ENCODE peak calls at places on chromosomes 5 and 9, in eight cellular contexts. W, H, A, F, G, M, K and O are unnamed samples.

GRCh38 chr9:14670718-14671117 is 22.5 kb downstream of the ZDHHC21 start:
- DNase-seq in G (no peak), K (no peak), F (no peak), H (peak), M (peak), W (no peak), A (no peak), O (no peak)

GRCh38 chr9:100739208-100739607 is 161.3 kb downstream of the CAVIN4 start:
- DNase-seq in K (no peak), A (no peak), M (no peak), G (no peak), F (no peak), H (no peak), W (no peak), O (no peak)

GRCh38 chr5:138809391-138809790 is 56.2 kb downstream of the CTNNA1 start:
- DNase-seq in M (no peak), W (no peak), H (peak), F (no peak), A (no peak), G (no peak), K (no peak), O (no peak)

GRCh38 chr5:62333250-62333800 is 27.3 kb downstream of the KIF2A start:
- DNase-seq in F (peak), M (no peak), A (no peak), K (no peak), G (no peak), H (no peak), W (no peak), O (no peak)

GRCh38 chr9:74078647-74079046 is 418.5 kb upstream of the RORB start:
- DNase-seq in G (no peak), K (no peak), F (no peak), W (no peak), M (peak), A (no peak), H (peak), O (no peak)

GRCh38 chr5:2724031-2724581 is 27.4 kb downstream of the IRX2 start:
- DNase-seq in W (no peak), F (no peak), K (no peak), G (no peak), H (no peak), M (no peak), A (no peak), O (no peak)

GRCh38 chr5:124744170-124744911 is 2.1 kb downstream of the ZNF608 start:
- DNase-seq in H (peak), M (peak), W (peak), K (no peak), G (peak), F (peak), A (peak), O (no peak)

GRCh38 chr9:114516913-114517312 is 11.6 kb upstream of the WHRN start:
- DNase-seq in M (peak), A (no peak), F (no peak), G (no peak), H (peak), W (no peak), K (no peak), O (no peak)

GRCh38 chr5:126450388-126450787 is 27.2 kb downstream of the GRAMD2B start:
- DNase-seq in W (no peak), A (no peak), M (no peak), F (no peak), K (no peak), H (peak), G (no peak), O (no peak)

GRCh38 chr5:109852371-109853160 is 162.8 kb downstream of the MAN2A1 start:
- DNase-seq in W (no peak), A (no peak), F (no peak), M (peak), K (no peak), H (peak), G (no peak), O (no peak)

GRCh38 chr5:54624671-54625583 is 107.4 kb downstream of the SNX18 start:
- DNase-seq in A (no peak), W (no peak), G (no peak), M (peak), K (no peak), H (no peak), F (no peak), O (no peak)

GRCh38 chr9:68538200-68538599 is 2.5 kb downstream of the TMEM252 start:
- DNase-seq in G (no peak), K (no peak), H (no peak), F (no peak), W (no peak), A (no peak), M (no peak), O (no peak)

GRCh38 chr9:90099262-90099982 is 494.6 kb downstream of the GADD45G start:
- DNase-seq in M (peak), H (peak), A (no peak), W (no peak), G (no peak), F (no peak), K (peak), O (no peak)

DNA sequence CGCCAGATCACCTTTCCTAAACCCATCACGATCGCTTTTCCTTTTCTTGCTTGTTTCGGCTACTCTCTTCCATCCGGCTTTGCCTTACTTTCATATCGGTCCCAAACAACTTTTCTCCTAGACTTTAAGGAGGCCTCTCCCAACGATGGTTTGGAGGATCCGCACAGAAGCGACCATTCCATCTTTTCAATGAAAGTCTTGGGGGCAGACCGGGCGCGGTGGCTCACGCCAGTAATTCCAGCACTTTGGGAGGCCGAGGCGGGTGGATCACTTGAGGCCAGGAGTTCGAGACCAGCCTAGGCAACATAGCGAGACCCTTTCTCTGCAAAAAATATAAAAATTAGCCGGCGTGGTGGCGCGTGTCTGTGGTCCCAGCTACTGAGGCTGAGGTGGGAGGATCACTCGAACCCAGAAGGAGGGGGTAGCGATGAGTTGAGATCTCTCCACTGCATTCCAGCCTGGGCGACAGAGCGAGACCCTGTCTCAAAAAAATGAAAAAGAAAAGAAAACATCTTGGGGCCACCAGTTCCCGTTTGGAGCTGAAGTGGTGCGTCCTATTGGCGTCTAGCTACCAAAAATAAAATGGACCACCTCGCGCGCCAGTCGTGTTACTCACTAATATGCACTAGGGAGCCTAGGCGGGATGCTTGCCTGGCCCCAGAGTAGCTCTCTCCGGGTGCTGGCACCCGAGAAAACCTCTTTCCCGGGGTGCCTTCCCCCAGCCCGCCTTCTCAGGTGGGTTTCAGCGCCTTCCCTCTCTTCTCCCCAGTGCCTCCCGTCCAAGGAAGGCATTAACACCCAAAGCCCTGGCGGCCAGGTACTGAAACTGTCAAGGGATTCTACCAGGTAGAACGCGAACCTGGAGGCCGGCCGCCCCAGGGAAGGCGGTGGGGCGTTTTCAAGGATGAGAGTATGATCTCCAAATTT is 800 bp upstream of the AP3B1 start:
- DNase-seq in G (peak), M (no peak), A (peak), W (peak), K (peak), H (peak), F (peak), O (no peak)
- TF ChIP-seq CTCF in G (peak), M (peak), A (peak), W (peak), K (peak), H (peak), F (peak), O (peak)

GRCh38 chr5:16776611-16777251 is 159.4 kb downstream of the MYO10 start:
- DNase-seq in G (no peak), K (peak), F (no peak), M (peak), A (no peak), H (no peak), W (peak), O (no peak)
- TF ChIP-seq CTCF in G (no peak), K (peak), F (no peak), M (peak), A (peak), H (peak), W (peak), O (peak)

GRCh38 chr5:169121631-169122420 is 179.1 kb downstream of the SLIT3 start:
- DNase-seq in W (no peak), K (no peak), F (no peak), A (no peak), H (peak), G (no peak), M (peak), O (no peak)

GRCh38 chr5:169115725-169116124 is 185.2 kb downstream of the SLIT3 start:
- DNase-seq in W (peak), M (no peak), H (no peak), F (no peak), G (no peak), A (no peak), K (no peak), O (no peak)

GRCh38 chr5:169119287-169120048 is 181.5 kb downstream of the SLIT3 start:
- DNase-seq in K (no peak), M (no peak), H (no peak), F (no peak), A (no peak), G (no peak), W (no peak), O (no peak)

GRCh38 chr5:169114466-169114865 is 186.5 kb downstream of the SLIT3 start:
- DNase-seq in H (no peak), A (no peak), G (no peak), F (no peak), K (no peak), M (no peak), W (peak), O (no peak)

GRCh38 chr5:169116961-169117461 is 183.9 kb downstream of the SLIT3 start:
- DNase-seq in F (no peak), M (peak), H (no peak), A (no peak), G (no peak), W (peak), K (peak), O (peak)
- TF ChIP-seq CTCF in F (no peak), M (peak), H (no peak), A (no peak), G (no peak), W (peak), K (peak), O (no peak)

GRCh38 chr5:128083811-128084227 is 253 bp downstream of the SLC12A2 start:
- DNase-seq in W (no peak), G (no peak), H (no peak), K (no peak), F (no peak), A (no peak), M (peak), O (no peak)

GRCh38 chr5:128084228-128085167 is 932 bp downstream of the SLC12A2 start:
- DNase-seq in F (peak), K (peak), W (peak), M (peak), G (peak), A (peak), H (peak), O (peak)

GRCh38 chr5:128082551-128083032 is 974 bp upstream of the SLC12A2 start:
- DNase-seq in A (no peak), M (no peak), K (no peak), G (no peak), W (no peak), H (no peak), F (no peak), O (no peak)

GRCh38 chr5:128083033-128083810 is at the start of gene SLC12A2:
- DNase-seq in W (peak), A (peak), H (peak), F (peak), K (peak), M (peak), G (peak), O (peak)

DNA sequence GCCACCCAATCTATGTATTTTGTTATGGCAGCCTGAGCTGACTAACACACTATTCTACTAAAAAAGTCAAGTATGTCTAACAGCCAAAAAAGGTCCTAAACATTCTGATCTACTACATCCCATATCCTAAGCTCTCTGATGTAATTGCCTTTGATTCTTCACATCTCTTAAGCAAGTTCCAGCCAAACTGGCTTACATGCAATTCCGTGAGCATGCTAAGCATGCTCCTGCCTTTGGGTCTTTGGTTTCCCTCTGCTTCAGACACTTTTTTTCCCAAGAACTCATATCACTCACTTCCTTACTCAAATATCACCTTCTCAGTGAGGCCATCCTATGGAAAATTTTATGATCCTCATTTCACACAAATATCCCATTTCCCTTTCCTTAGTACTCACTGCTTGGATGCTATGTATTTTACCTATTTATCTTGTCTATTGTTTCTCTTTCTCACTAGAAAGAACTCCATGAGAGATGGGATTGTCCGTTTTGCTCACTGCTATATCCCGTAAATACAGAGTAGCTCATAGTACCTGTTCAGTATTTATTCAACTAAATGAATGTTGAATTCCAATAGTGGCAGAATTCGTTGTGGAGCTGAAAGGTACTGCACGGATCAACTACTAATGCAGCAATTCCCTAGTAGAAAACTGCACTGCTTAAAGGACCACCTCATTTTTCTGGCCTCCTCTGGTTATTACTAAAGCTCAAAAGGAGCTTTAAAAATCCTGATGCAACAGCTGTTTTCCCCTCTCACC is 2.3 kb upstream of the SLC12A2 start:
- DNase-seq in W (no peak), M (peak), A (no peak), K (peak), H (peak), G (no peak), F (no peak), O (no peak)
- TF ChIP-seq CTCF in W (no peak), M (peak), A (peak), K (peak), H (peak), G (peak), F (peak), O (peak)

DNA sequence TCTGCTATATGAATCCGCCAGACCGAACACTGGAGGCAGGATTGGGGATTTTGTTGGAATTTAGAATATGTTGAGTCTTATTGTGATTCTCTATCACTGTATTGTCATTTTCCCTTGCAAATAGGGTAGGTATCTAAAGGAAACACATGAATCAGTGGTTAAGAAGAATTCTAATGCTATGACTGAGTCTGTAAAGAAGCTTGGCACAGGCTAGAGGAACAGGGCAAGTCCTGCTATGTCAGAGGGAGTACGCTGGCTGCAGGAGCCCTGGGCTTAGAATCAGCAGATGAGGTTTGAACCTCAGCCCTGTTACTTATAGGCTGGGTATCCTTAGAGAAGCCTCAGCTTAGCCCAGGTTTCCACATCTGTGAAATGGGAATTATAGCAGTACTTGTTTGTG is 198.1 kb downstream of the NR3C1 start:
- DNase-seq in M (peak), W (no peak), G (no peak), F (no peak), H (peak), A (no peak), K (no peak), O (no peak)
- TF ChIP-seq CTCF in M (no peak), W (no peak), G (no peak), F (no peak), H (no peak), A (no peak), K (no peak), O (no peak)

DNA sequence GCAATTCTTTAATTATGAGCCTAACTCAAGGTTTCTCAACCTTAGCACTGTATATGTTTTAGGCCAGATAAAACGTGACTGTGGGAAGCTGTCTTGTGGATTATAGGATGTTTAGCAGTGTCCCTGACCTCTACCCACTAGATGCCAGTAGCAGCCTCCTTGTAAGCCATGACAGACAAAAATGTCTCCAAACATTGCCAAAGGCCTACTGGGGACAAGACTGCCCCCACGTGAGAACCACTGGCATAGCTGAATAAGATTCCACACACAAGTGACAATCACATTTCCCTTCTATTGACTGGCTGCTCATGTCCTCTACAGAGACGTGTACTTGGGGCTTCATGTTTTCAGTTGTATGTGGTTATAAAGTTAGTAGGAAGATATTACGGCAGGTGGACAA is 55.4 kb downstream of the GOLM1 start:
- DNase-seq in H (no peak), M (no peak), W (no peak), K (peak), G (no peak), F (no peak), A (no peak), O (no peak)
- TF ChIP-seq CTCF in H (no peak), M (peak), W (peak), K (peak), G (no peak), F (no peak), A (peak), O (no peak)

GRCh38 chr9:83313771-83314170 is 224.4 kb downstream of the FRMD3 start:
- DNase-seq in F (no peak), H (no peak), G (no peak), M (no peak), A (no peak), K (no peak), W (no peak), O (no peak)

GRCh38 chr9:83307051-83307724 is 231.0 kb downstream of the FRMD3 start:
- DNase-seq in G (no peak), H (no peak), M (peak), W (no peak), A (no peak), F (no peak), K (no peak), O (no peak)

GRCh38 chr9:83315649-83316048 is 222.6 kb downstream of the FRMD3 start:
- DNase-seq in A (no peak), G (no peak), H (no peak), M (no peak), F (no peak), W (no peak), K (no peak), O (no peak)

DNA sequence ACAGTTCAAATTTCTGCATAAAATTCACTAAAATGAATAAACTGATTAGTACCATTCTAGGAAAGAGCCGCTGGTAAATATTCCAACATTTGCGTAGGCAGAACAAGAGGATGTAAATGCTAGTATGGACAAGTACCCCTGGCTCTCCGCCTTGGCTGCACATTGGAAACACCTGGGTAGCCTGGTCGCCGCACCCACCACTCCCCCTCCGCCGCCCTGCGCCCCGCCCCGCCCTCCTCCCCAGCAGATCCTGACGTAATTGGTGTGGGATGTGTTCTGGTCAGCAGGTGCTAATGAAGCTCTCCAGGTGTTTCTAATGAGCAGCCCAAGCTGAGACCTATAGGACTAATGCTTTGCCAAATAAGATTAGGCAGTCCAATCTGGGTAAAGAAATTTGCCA is 225.7 kb downstream of the FRMD3 start:
- DNase-seq in K (no peak), A (no peak), G (no peak), M (no peak), W (no peak), H (no peak), F (no peak), O (no peak)
- TF ChIP-seq CTCF in K (no peak), A (no peak), G (no peak), M (no peak), W (no peak), H (no peak), F (no peak), O (no peak)

GRCh38 chr5:98121036-98121936 is 652.2 kb upstream of the RGMB start:
- DNase-seq in K (no peak), W (no peak), G (no peak), F (peak), A (no peak), H (no peak), M (no peak), O (no peak)
- TF ChIP-seq CTCF in K (no peak), W (peak), G (no peak), F (no peak), A (peak), H (no peak), M (no peak), O (no peak)